ENCODE peak calls at places on chromosomes 11 and 22, in six cellular contexts. B is PC-3, E is SK-N-SH, G is HCT116, M is hepatocyte, J is GM23248. C is an unnamed sample.

GRCh38 chr11:78840190-78840589 is 265.5 kb upstream of the NARS2 start:
- DNase-seq in M (peak; percentile 49), B (no peak), G (no peak), J (peak; percentile 74), E (peak; percentile 36), C (no peak)

GRCh38 chr22:48477031-48477721 is 1350.5 kb downstream of the BRD1 start:
- DNase-seq in B (no peak), E (no peak), M (no peak), J (no peak), G (no peak), C (no peak)

GRCh38 chr22:43205748-43206514 is 19.0 kb upstream of the TTLL12 start:
- DNase-seq in B (no peak), E (no peak), J (no peak), G (no peak), M (no peak), C (no peak)

GRCh38 chr22:20549232-20549841 is 41.9 kb downstream of the MED15 start:
- DNase-seq in G (no peak), M (no peak), B (no peak), E (no peak), J (no peak), C (no peak)

GRCh38 chr22:39176067-39176621 is 23.7 kb upstream of the CBX7 start:
- DNase-seq in E (no peak), M (peak; percentile 58), G (no peak), B (peak; percentile 78), J (peak; percentile 68), C (no peak)

GRCh38 chr22:38762607-38763006 is 6.8 kb upstream of the SUN2 start:
- DNase-seq in B (no peak), E (no peak), J (no peak), G (no peak), M (no peak), C (no peak)

GRCh38 chr11:72777755-72778278 is 16.0 kb downstream of the STARD10 start:
- DNase-seq in G (no peak), B (no peak), E (no peak), J (no peak), M (peak; percentile 55), C (no peak)

GRCh38 chr11:6925636-6926207 is 504 bp upstream of the ZNF215 start:
- DNase-seq in M (peak; percentile 8), B (peak; percentile 34), J (peak; percentile 55), G (peak; percentile 54), E (no peak), C (peak; percentile 27)

GRCh38 chr11:3808846-3809623 is 675 bp downstream of the PGAP2 start:
- DNase-seq in B (peak; percentile 80), E (peak; percentile 68), M (peak; percentile 80), G (peak; percentile 62), J (peak; percentile 68), C (peak; percentile 75)

GRCh38 chr11:62850911-62851806 is 11.8 kb upstream of the WDR74 start:
- DNase-seq in J (no peak), B (peak; percentile 48), M (no peak), G (peak; percentile 47), E (no peak), C (peak; percentile 44)

GRCh38 chr11:31240340-31240904 is 129.1 kb downstream of the DCDC1 start:
- DNase-seq in G (peak; percentile 59), E (peak; percentile 14), M (peak; percentile 66), B (peak; percentile 63), J (peak; percentile 39), C (peak; percentile 39)

GRCh38 chr11:111483431-111483830 is 28.8 kb downstream of the BTG4 start:
- DNase-seq in J (no peak), M (no peak), E (no peak), G (no peak), B (no peak), C (no peak)

GRCh38 chr11:130145975-130146776 is 13.4 kb upstream of the ST14 start:
- DNase-seq in B (peak; percentile 99), J (peak; percentile 64), G (peak; percentile 87), M (peak; percentile 89), E (no peak), C (no peak)

GRCh38 chr11:20010106-20010860 is 150.0 kb downstream of the DBX1 start:
- DNase-seq in M (no peak), G (no peak), J (no peak), E (no peak), B (no peak), C (no peak)

GRCh38 chr11:117230981-117231636 is 764 bp downstream of the PCSK7 start:
- DNase-seq in J (peak; percentile 44), G (no peak), M (no peak), E (no peak), B (peak; percentile 46), C (peak; percentile 16)

GRCh38 chr11:121643530-121644512 is 191.1 kb upstream of the SORL1-AS1 start:
- DNase-seq in E (no peak), B (no peak), M (no peak), G (no peak), J (no peak), C (no peak)

GRCh38 chr11:118014022-118014421 is 27.8 kb downstream of the IL10RA start:
- DNase-seq in M (no peak), J (no peak), G (no peak), B (no peak), E (no peak), C (no peak)

GRCh38 chr11:111922803-111923202 is 4.1 kb downstream of the C11orf52 start:
- DNase-seq in J (peak; percentile 93), G (no peak), M (no peak), B (peak; percentile 65), E (no peak), C (no peak)

GRCh38 chr11:9972917-9973504 is 309.1 kb downstream of the SWAP70 start:
- DNase-seq in G (peak; percentile 16), J (peak; percentile 77), B (peak; percentile 72), E (peak; percentile 67), M (peak; percentile 61), C (peak; percentile 73)

GRCh38 chr11:77113382-77114088 is 10.9 kb downstream of the OMP start:
- DNase-seq in E (peak; percentile 74), M (peak; percentile 67), G (no peak), B (peak; percentile 67), J (peak; percentile 62), C (peak; percentile 18)

GRCh38 chr11:62599909-62600308 is 1.8 kb downstream of the MTA2 start:
- DNase-seq in B (no peak), G (no peak), J (no peak), E (no peak), M (no peak), C (no peak)

DNA sequence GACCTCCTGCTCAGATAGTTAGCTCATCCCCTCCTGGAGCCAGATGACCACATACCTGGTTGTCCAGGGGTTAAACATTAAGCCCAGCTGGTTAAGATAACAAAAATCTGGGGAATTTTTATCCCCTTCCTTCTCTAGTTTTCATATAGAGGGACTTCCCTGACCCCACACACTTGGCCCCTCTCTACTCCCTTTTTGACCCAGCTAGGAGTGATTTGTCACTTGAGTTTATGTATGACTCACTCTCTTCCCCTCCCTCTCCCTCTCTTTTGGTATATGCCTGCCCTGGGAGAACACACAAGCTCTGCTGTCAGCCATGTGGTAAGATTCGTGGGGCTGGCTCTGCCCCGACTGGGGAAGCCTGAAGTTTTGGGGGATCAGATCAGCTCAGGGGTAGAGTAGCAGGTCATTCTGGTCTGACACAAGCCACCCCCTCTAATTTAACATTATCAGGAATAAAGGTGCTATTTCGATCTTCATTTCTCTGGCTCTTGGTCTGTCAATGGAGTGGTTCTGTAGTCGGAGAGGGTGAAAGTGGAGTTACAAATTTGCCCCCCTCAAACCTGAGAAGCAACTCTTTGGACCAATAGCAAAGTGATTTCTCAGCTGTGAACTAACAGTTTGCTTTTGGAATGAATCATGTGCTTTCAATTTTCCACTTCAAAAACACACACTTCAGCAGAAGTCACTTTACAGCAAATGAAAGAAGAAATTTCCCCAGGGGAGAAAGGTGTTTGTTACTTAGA is 415.3 kb upstream of the CADM1 start:
- DNase-seq in M (peak; percentile 56), E (no peak), J (no peak), G (no peak), B (no peak), C (no peak)
- TF ChIP-seq EZH2phosphoT487 in M (no peak), E (no peak), J (no peak), G (no peak), B (no peak), C (no peak)

GRCh38 chr22:36182056-36182455 is 19.6 kb downstream of the APOL4 start:
- DNase-seq in M (no peak), J (no peak), E (no peak), B (no peak), G (no peak), C (no peak)

GRCh38 chr22:36182871-36183270 is 18.7 kb downstream of the APOL4 start:
- DNase-seq in J (peak; percentile 51), G (no peak), E (no peak), B (no peak), M (no peak), C (no peak)

GRCh38 chr22:36184433-36185035 is 17.1 kb downstream of the APOL4 start:
- DNase-seq in M (no peak), E (no peak), B (no peak), J (peak; percentile 77), G (no peak), C (no peak)

GRCh38 chr22:36183446-36183845 is 18.2 kb downstream of the APOL4 start:
- DNase-seq in E (no peak), J (no peak), M (no peak), G (no peak), B (no peak), C (no peak)

GRCh38 chr22:36185828-36186624 is 15.6 kb downstream of the APOL4 start:
- DNase-seq in G (no peak), B (no peak), M (no peak), E (no peak), J (no peak), C (no peak)
- H3K4me1 ChIP-seq in G (no peaks in the 10 kb centered on the region), B (no peaks in the 10 kb centered on the region), M (no peaks in the 10 kb centered on the region), E (no peaks in the 10 kb centered on the region), J (peaks cover 7% of the 10 kb centered on the region), C (no peaks in the 10 kb centered on the region)

DNA sequence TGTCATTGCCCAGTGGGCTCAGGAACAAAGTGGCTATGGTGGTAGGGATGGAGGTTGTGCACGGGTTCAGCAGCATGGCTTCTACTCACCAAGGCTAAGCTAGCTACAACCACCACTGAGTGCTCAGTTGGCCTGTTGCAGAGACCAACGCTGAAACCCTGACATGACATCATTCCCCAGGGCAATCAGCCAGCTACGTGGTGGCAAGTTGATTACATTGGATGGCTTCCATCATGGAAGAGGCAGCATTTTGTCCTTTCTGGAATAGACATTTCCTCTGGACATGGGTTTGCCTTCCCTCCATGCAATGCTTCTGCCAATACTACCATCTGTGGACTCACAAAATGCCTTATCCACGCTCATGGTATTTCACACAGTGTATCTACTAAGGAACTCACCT is 634.3 kb downstream of the OPCML start:
- DNase-seq in B (no peak), J (no peak), M (no peak), E (no peak), G (no peak), C (no peak)
- H3K9me2 ChIP-seq in B (no peaks in the 10 kb centered on the region), J (no peaks in the 10 kb centered on the region), M (no peaks in the 10 kb centered on the region), E (no peaks in the 10 kb centered on the region), G (no peaks in the 10 kb centered on the region), C (no peaks in the 10 kb centered on the region)

GRCh38 chr22:45620707-45621106 is 50.9 kb upstream of the ATXN10 start:
- DNase-seq in M (no peak), G (no peak), B (no peak), E (no peak), J (no peak), C (peak; percentile 31)

GRCh38 chr22:45621836-45622600 is 49.6 kb upstream of the ATXN10 start:
- DNase-seq in B (no peak), E (no peak), M (no peak), G (no peak), J (no peak), C (no peak)

GRCh38 chr22:45616432-45616831 is 55.2 kb upstream of the ATXN10 start:
- DNase-seq in E (no peak), B (no peak), G (no peak), M (no peak), J (no peak), C (no peak)

GRCh38 chr22:45615364-45615763 is 56.3 kb upstream of the ATXN10 start:
- DNase-seq in B (no peak), E (no peak), G (no peak), J (no peak), M (no peak), C (no peak)

GRCh38 chr22:45617948-45618347 is 53.7 kb upstream of the ATXN10 start:
- DNase-seq in E (no peak), M (no peak), G (no peak), B (no peak), J (no peak), C (no peak)
- TF ChIP-seq EZH2phosphoT487 in E (no peak), M (no peak), G (no peak), B (no peak), J (no peak), C (no peak)